ENCODE peak calls at places on chromosomes 1 and 21, in six cellular contexts. One of them, this sample, is unnamed.

GRCh38 chr1:109793486-109794318 is 30.0 kb upstream of the EPS8L3 start:
- DNase-seq in A172: peak; percentile 69
- DNase-seq in pancreas: no peak
- DNase-seq in transverse colon: peak; percentile 80
- DNase-seq in KBM-7: peak; percentile 66
- DNase-seq in T-helper 2 cell: no peak
- DNase-seq in this sample: no peak

GRCh38 chr1:189859385-189859977 is 618.2 kb downstream of the BRINP3 start:
- DNase-seq in A172: peak; percentile 16
- DNase-seq in pancreas: no peak
- DNase-seq in transverse colon: peak; percentile 7
- DNase-seq in KBM-7: peak; percentile 44
- DNase-seq in T-helper 2 cell: no peak
- DNase-seq in this sample: peak; percentile 14

GRCh38 chr1:27148591-27148990 is 6.3 kb downstream of the SLC9A1 start:
- DNase-seq in A172: no peak
- DNase-seq in pancreas: no peak
- DNase-seq in transverse colon: no peak
- DNase-seq in KBM-7: no peak
- DNase-seq in T-helper 2 cell: no peak
- DNase-seq in this sample: no peak

GRCh38 chr1:102498929-102499328 is 502.2 kb upstream of the OLFM3 start:
- DNase-seq in A172: no peak
- DNase-seq in pancreas: no peak
- DNase-seq in transverse colon: no peak
- DNase-seq in KBM-7: no peak
- DNase-seq in T-helper 2 cell: no peak
- DNase-seq in this sample: no peak

GRCh38 chr1:98045211-98046030 is 124.6 kb upstream of the DPYD start:
- DNase-seq in A172: peak; percentile 61
- DNase-seq in pancreas: no peak
- DNase-seq in transverse colon: no peak
- DNase-seq in KBM-7: no peak
- DNase-seq in T-helper 2 cell: peak; percentile 3
- DNase-seq in this sample: no peak

GRCh38 chr1:150429805-150430204 is 57.4 kb upstream of the TARS2 start:
- DNase-seq in A172: peak; percentile 22
- DNase-seq in pancreas: no peak
- DNase-seq in transverse colon: no peak
- DNase-seq in KBM-7: peak; percentile 41
- DNase-seq in T-helper 2 cell: no peak
- DNase-seq in this sample: no peak

GRCh38 chr1:19219451-19219850 is 9.4 kb upstream of the UBR4 start:
- DNase-seq in A172: no peak
- DNase-seq in pancreas: no peak
- DNase-seq in transverse colon: no peak
- DNase-seq in KBM-7: no peak
- DNase-seq in T-helper 2 cell: no peak
- DNase-seq in this sample: no peak

GRCh38 chr21:45853703-45854342 is 127.7 kb upstream of the COL6A1 start:
- DNase-seq in A172: no peak
- DNase-seq in pancreas: no peak
- DNase-seq in transverse colon: no peak
- DNase-seq in KBM-7: no peak
- DNase-seq in T-helper 2 cell: no peak
- DNase-seq in this sample: no peak

GRCh38 chr1:155083865-155084721 is 5.5 kb downstream of the EFNA3 start:
- DNase-seq in A172: peak; percentile 60
- DNase-seq in pancreas: peak; percentile 69
- DNase-seq in transverse colon: peak; percentile 72
- DNase-seq in KBM-7: peak; percentile 51
- DNase-seq in T-helper 2 cell: peak; percentile 31
- DNase-seq in this sample: no peak

GRCh38 chr1:236091933-236092318 is 27.0 kb upstream of the NID1 start:
- DNase-seq in A172: no peak
- DNase-seq in pancreas: no peak
- DNase-seq in transverse colon: no peak
- DNase-seq in KBM-7: no peak
- DNase-seq in T-helper 2 cell: no peak
- DNase-seq in this sample: no peak

GRCh38 chr1:173344034-173344743 is 132.9 kb upstream of the PRDX6 start:
- DNase-seq in A172: no peak
- DNase-seq in pancreas: no peak
- DNase-seq in transverse colon: no peak
- DNase-seq in KBM-7: no peak
- DNase-seq in T-helper 2 cell: no peak
- DNase-seq in this sample: no peak

GRCh38 chr1:115527746-115528145 is 114.0 kb upstream of the VANGL1 start:
- DNase-seq in A172: no peak
- DNase-seq in pancreas: no peak
- DNase-seq in transverse colon: no peak
- DNase-seq in KBM-7: no peak
- DNase-seq in T-helper 2 cell: no peak
- DNase-seq in this sample: no peak

GRCh38 chr1:223500560-223501425 is 107.6 kb downstream of the CCDC185 start:
- DNase-seq in A172: peak; percentile 93
- DNase-seq in pancreas: no peak
- DNase-seq in transverse colon: no peak
- DNase-seq in KBM-7: no peak
- DNase-seq in T-helper 2 cell: no peak
- DNase-seq in this sample: no peak

GRCh38 chr1:208235983-208236761 is 8.0 kb downstream of the PLXNA2 start:
- DNase-seq in A172: peak; percentile 64
- DNase-seq in pancreas: peak; percentile 41
- DNase-seq in transverse colon: peak; percentile 77
- DNase-seq in KBM-7: peak; percentile 40
- DNase-seq in T-helper 2 cell: no peak
- DNase-seq in this sample: no peak

GRCh38 chr1:199279872-199280649 is 641.2 kb downstream of the PTPRC start:
- DNase-seq in A172: no peak
- DNase-seq in pancreas: no peak
- DNase-seq in transverse colon: no peak
- DNase-seq in KBM-7: no peak
- DNase-seq in T-helper 2 cell: no peak
- DNase-seq in this sample: no peak

GRCh38 chr1:88673446-88673845 is 10.6 kb upstream of the PKN2 start:
- DNase-seq in A172: no peak
- DNase-seq in pancreas: no peak
- DNase-seq in transverse colon: no peak
- DNase-seq in KBM-7: no peak
- DNase-seq in T-helper 2 cell: no peak
- DNase-seq in this sample: no peak

GRCh38 chr1:46556822-46557221 is 5.4 kb upstream of the KNCN start:
- DNase-seq in A172: peak; percentile 77
- DNase-seq in pancreas: no peak
- DNase-seq in transverse colon: no peak
- DNase-seq in KBM-7: no peak
- DNase-seq in T-helper 2 cell: no peak
- DNase-seq in this sample: no peak

GRCh38 chr1:243731974-243732373 is 118.1 kb downstream of the AKT3 start:
- DNase-seq in A172: no peak
- DNase-seq in pancreas: no peak
- DNase-seq in transverse colon: no peak
- DNase-seq in KBM-7: no peak
- DNase-seq in T-helper 2 cell: no peak
- DNase-seq in this sample: no peak

GRCh38 chr1:183227963-183228649 is 42.0 kb downstream of the LAMC2 start:
- DNase-seq in A172: peak; percentile 64
- DNase-seq in pancreas: no peak
- DNase-seq in transverse colon: peak; percentile 56
- DNase-seq in KBM-7: peak; percentile 51
- DNase-seq in T-helper 2 cell: no peak
- DNase-seq in this sample: peak; percentile 20

GRCh38 chr1:97202481-97202880 is 480.9 kb downstream of the PTBP2 start:
- DNase-seq in A172: no peak
- DNase-seq in pancreas: no peak
- DNase-seq in transverse colon: no peak
- DNase-seq in KBM-7: no peak
- DNase-seq in T-helper 2 cell: no peak
- DNase-seq in this sample: no peak